ENCODE peak calls at places on chromosome 20, in six cellular contexts. One of them, this sample, is unnamed.

GRCh38 chr20:24132246-24132645 is 143.7 kb upstream of the GGTLC1 start:
- DNase-seq in stimulated activated naive B cell treated with anti-CD40 and anti-IgM and Interleukin-4, amounts not matched to agents 10 μg/mL and 1 μg/mL and 100 μg/mL, for 72 hours: no peak
- DNase-seq in tibial nerve: no peak
- DNase-seq in bronchial epithelial cell: peak
- DNase-seq in body of pancreas: no peak
- DNase-seq in GM12865: no peak
- DNase-seq in this sample: no peak

GRCh38 chr20:57220187-57221165 is 46.0 kb downstream of the BMP7 start:
- DNase-seq in stimulated activated naive B cell treated with anti-CD40 and anti-IgM and Interleukin-4, amounts not matched to agents 10 μg/mL and 1 μg/mL and 100 μg/mL, for 72 hours: no peak
- DNase-seq in tibial nerve: no peak
- DNase-seq in bronchial epithelial cell: no peak
- DNase-seq in body of pancreas: no peak
- DNase-seq in GM12865: no peak
- DNase-seq in this sample: no peak

GRCh38 chr20:17504326-17504897 is 26.8 kb downstream of the BFSP1 start:
- DNase-seq in stimulated activated naive B cell treated with anti-CD40 and anti-IgM and Interleukin-4, amounts not matched to agents 10 μg/mL and 1 μg/mL and 100 μg/mL, for 72 hours: no peak
- DNase-seq in tibial nerve: no peak
- DNase-seq in bronchial epithelial cell: no peak
- DNase-seq in body of pancreas: peak
- DNase-seq in GM12865: no peak
- DNase-seq in this sample: no peak

GRCh38 chr20:11976966-11977365 is 59.3 kb downstream of the BTBD3 start:
- DNase-seq in stimulated activated naive B cell treated with anti-CD40 and anti-IgM and Interleukin-4, amounts not matched to agents 10 μg/mL and 1 μg/mL and 100 μg/mL, for 72 hours: no peak
- DNase-seq in tibial nerve: no peak
- DNase-seq in bronchial epithelial cell: no peak
- DNase-seq in body of pancreas: no peak
- DNase-seq in GM12865: no peak
- DNase-seq in this sample: no peak

GRCh38 chr20:20446613-20447012 is 78.7 kb downstream of the INSM1 start:
- DNase-seq in stimulated activated naive B cell treated with anti-CD40 and anti-IgM and Interleukin-4, amounts not matched to agents 10 μg/mL and 1 μg/mL and 100 μg/mL, for 72 hours: no peak
- DNase-seq in tibial nerve: no peak
- DNase-seq in bronchial epithelial cell: no peak
- DNase-seq in body of pancreas: no peak
- DNase-seq in GM12865: no peak
- DNase-seq in this sample: no peak

GRCh38 chr20:16428112-16428511 is 145.1 kb downstream of the KIF16B start:
- DNase-seq in stimulated activated naive B cell treated with anti-CD40 and anti-IgM and Interleukin-4, amounts not matched to agents 10 μg/mL and 1 μg/mL and 100 μg/mL, for 72 hours: no peak
- DNase-seq in tibial nerve: no peak
- DNase-seq in bronchial epithelial cell: no peak
- DNase-seq in body of pancreas: no peak
- DNase-seq in GM12865: no peak
- DNase-seq in this sample: no peak

GRCh38 chr20:37501940-37502339 is 19.1 kb upstream of the NNAT start:
- DNase-seq in stimulated activated naive B cell treated with anti-CD40 and anti-IgM and Interleukin-4, amounts not matched to agents 10 μg/mL and 1 μg/mL and 100 μg/mL, for 72 hours: no peak
- DNase-seq in tibial nerve: no peak
- DNase-seq in bronchial epithelial cell: no peak
- DNase-seq in body of pancreas: no peak
- DNase-seq in GM12865: no peak
- DNase-seq in this sample: no peak

GRCh38 chr20:3173582-3174441 is 463 bp upstream of the LZTS3 start:
- DNase-seq in stimulated activated naive B cell treated with anti-CD40 and anti-IgM and Interleukin-4, amounts not matched to agents 10 μg/mL and 1 μg/mL and 100 μg/mL, for 72 hours: peak
- DNase-seq in tibial nerve: peak
- DNase-seq in bronchial epithelial cell: peak
- DNase-seq in body of pancreas: peak
- DNase-seq in GM12865: peak
- DNase-seq in this sample: peak

GRCh38 chr20:21433329-21433890 is 36.1 kb upstream of the NKX2-4 start:
- DNase-seq in stimulated activated naive B cell treated with anti-CD40 and anti-IgM and Interleukin-4, amounts not matched to agents 10 μg/mL and 1 μg/mL and 100 μg/mL, for 72 hours: no peak
- DNase-seq in tibial nerve: no peak
- DNase-seq in bronchial epithelial cell: peak
- DNase-seq in body of pancreas: no peak
- DNase-seq in GM12865: no peak
- DNase-seq in this sample: peak

GRCh38 chr20:57548177-57549058 is 12.5 kb upstream of the PCK1 start:
- DNase-seq in stimulated activated naive B cell treated with anti-CD40 and anti-IgM and Interleukin-4, amounts not matched to agents 10 μg/mL and 1 μg/mL and 100 μg/mL, for 72 hours: no peak
- DNase-seq in tibial nerve: no peak
- DNase-seq in bronchial epithelial cell: no peak
- DNase-seq in body of pancreas: no peak
- DNase-seq in GM12865: peak
- DNase-seq in this sample: no peak

GRCh38 chr20:63071541-63072181 is 64.9 kb upstream of the BHLHE23 start:
- DNase-seq in stimulated activated naive B cell treated with anti-CD40 and anti-IgM and Interleukin-4, amounts not matched to agents 10 μg/mL and 1 μg/mL and 100 μg/mL, for 72 hours: no peak
- DNase-seq in tibial nerve: no peak
- DNase-seq in bronchial epithelial cell: peak
- DNase-seq in body of pancreas: no peak
- DNase-seq in GM12865: no peak
- DNase-seq in this sample: no peak

GRCh38 chr20:39453890-39454289 is 491.7 kb downstream of the DHX35 start:
- DNase-seq in stimulated activated naive B cell treated with anti-CD40 and anti-IgM and Interleukin-4, amounts not matched to agents 10 μg/mL and 1 μg/mL and 100 μg/mL, for 72 hours: no peak
- DNase-seq in tibial nerve: no peak
- DNase-seq in bronchial epithelial cell: no peak
- DNase-seq in body of pancreas: no peak
- DNase-seq in GM12865: no peak
- DNase-seq in this sample: no peak

GRCh38 chr20:63963784-63964301 is 5.9 kb downstream of the ZNF512B start:
- DNase-seq in stimulated activated naive B cell treated with anti-CD40 and anti-IgM and Interleukin-4, amounts not matched to agents 10 μg/mL and 1 μg/mL and 100 μg/mL, for 72 hours: no peak
- DNase-seq in tibial nerve: no peak
- DNase-seq in bronchial epithelial cell: no peak
- DNase-seq in body of pancreas: no peak
- DNase-seq in GM12865: no peak
- DNase-seq in this sample: no peak

GRCh38 chr20:2749343-2749950 is 51.0 kb downstream of the CPXM1 start:
- DNase-seq in stimulated activated naive B cell treated with anti-CD40 and anti-IgM and Interleukin-4, amounts not matched to agents 10 μg/mL and 1 μg/mL and 100 μg/mL, for 72 hours: no peak
- DNase-seq in tibial nerve: no peak
- DNase-seq in bronchial epithelial cell: no peak
- DNase-seq in body of pancreas: no peak
- DNase-seq in GM12865: no peak
- DNase-seq in this sample: peak

GRCh38 chr20:48758206-48758820 is 69.5 kb downstream of the PREX1 start:
- DNase-seq in stimulated activated naive B cell treated with anti-CD40 and anti-IgM and Interleukin-4, amounts not matched to agents 10 μg/mL and 1 μg/mL and 100 μg/mL, for 72 hours: no peak
- DNase-seq in tibial nerve: no peak
- DNase-seq in bronchial epithelial cell: no peak
- DNase-seq in body of pancreas: no peak
- DNase-seq in GM12865: no peak
- DNase-seq in this sample: no peak

GRCh38 chr20:45338121-45339030 is 9.8 kb downstream of the SDC4 start:
- DNase-seq in stimulated activated naive B cell treated with anti-CD40 and anti-IgM and Interleukin-4, amounts not matched to agents 10 μg/mL and 1 μg/mL and 100 μg/mL, for 72 hours: no peak
- DNase-seq in tibial nerve: no peak
- DNase-seq in bronchial epithelial cell: no peak
- DNase-seq in body of pancreas: no peak
- DNase-seq in GM12865: no peak
- DNase-seq in this sample: no peak

GRCh38 chr20:46568570-46569129 is 18.2 kb upstream of the OCSTAMP start:
- DNase-seq in stimulated activated naive B cell treated with anti-CD40 and anti-IgM and Interleukin-4, amounts not matched to agents 10 μg/mL and 1 μg/mL and 100 μg/mL, for 72 hours: no peak
- DNase-seq in tibial nerve: peak
- DNase-seq in bronchial epithelial cell: peak
- DNase-seq in body of pancreas: peak
- DNase-seq in GM12865: no peak
- DNase-seq in this sample: peak